ENCODE peak calls at places on chromosome 5, in five cellular contexts. M is NCI-H69; W is stimulated activated effector memory CD8-positive, alpha-beta T cell treated with anti-CD3 and anti-CD28 coated beads, Interleukin-12 subunit alpha, Interleukin-12 subunit beta, amount 100 ng/mL, for 72 hours; B is activated CD4-positive, alpha-beta T cell treated with anti-CD3 and anti-CD28 coated beads, Interleukin-2, amount 50 U/mL, for 4 hours; D is astrocyte of the spinal cord. F is an unnamed sample.

GRCh38 chr5:90558344-90559192 is at the start of gene ADGRV1:
- DNase-seq in M (peak; percentile 100), W (peak; percentile 51), B (no peak), D (peak; percentile 78), F (peak; percentile 42)

GRCh38 chr5:989961-990530 is 18.6 kb upstream of the NKD2 start:
- DNase-seq in M (no peak), W (no peak), B (no peak), D (no peak), F (peak; percentile 71)

GRCh38 chr5:124773291-124774001 is 27.0 kb upstream of the ZNF608 start:
- DNase-seq in M (peak; percentile 92), W (no peak), B (no peak), D (no peak), F (no peak)

GRCh38 chr5:138824516-138824915 is 50.6 kb downstream of the LRRTM2 start:
- DNase-seq in M (no peak), W (no peak), B (no peak), D (no peak), F (no peak)

GRCh38 chr5:140041492-140042421 is 1.3 kb downstream of the NRG2 start:
- DNase-seq in M (peak; percentile 56), W (no peak), B (no peak), D (peak; percentile 48), F (peak; percentile 50)

GRCh38 chr5:62606878-62607277 is 28.3 kb downstream of the LRRC70 start:
- DNase-seq in M (no peak), W (no peak), B (no peak), D (peak; percentile 18), F (no peak)

GRCh38 chr5:180555168-180555921 is 36.0 kb downstream of the SCGB3A1 start:
- DNase-seq in M (no peak), W (no peak), B (no peak), D (peak; percentile 51), F (no peak)

GRCh38 chr5:170632266-170632984 is 128.6 kb downstream of the KCNIP1 start:
- DNase-seq in M (no peak), W (no peak), B (no peak), D (no peak), F (no peak)

GRCh38 chr5:73031839-73032238 is 76.0 kb downstream of the FCHO2 start:
- DNase-seq in M (peak; percentile 94), W (no peak), B (no peak), D (peak; percentile 65), F (peak; percentile 1)

GRCh38 chr5:67246108-67246507 is 49.5 kb upstream of the CD180 start:
- DNase-seq in M (peak; percentile 91), W (no peak), B (no peak), D (peak; percentile 92), F (no peak)

GRCh38 chr5:154513669-154514084 is 35.6 kb upstream of the HAND1 start:
- DNase-seq in M (no peak), W (peak; percentile 71), B (no peak), D (peak; percentile 42), F (no peak)

GRCh38 chr5:78632467-78632866 is 16.1 kb downstream of the LHFPL2 start:
- DNase-seq in M (no peak), W (no peak), B (no peak), D (no peak), F (no peak)